ENCODE peak calls at places on chromosomes 3 and 15, in nine cellular contexts. Z, T, U, M, G, E, Y, V and A are unnamed samples.
A peak's percentile ranks its signal among the peaks of the same experiment; 100 is the strongest.

GRCh38 chr15:57509121-57509520 is 82.6 kb upstream of the MYZAP start:
- DNase-seq in V (no peak), U (no peak), Y (no peak), E (no peak), M (peak; percentile 41), Z (no peak), G (no peak), T (no peak), A (no peak)

GRCh38 chr3:71285086-71285485 is 298.4 kb downstream of the FOXP1 start:
- DNase-seq in V (no peak), M (no peak), Z (no peak), Y (no peak), E (no peak), U (no peak), T (no peak), G (no peak), A (no peak)

GRCh38 chr3:66402596-66403267 is 98.1 kb downstream of the LRIG1 start:
- DNase-seq in Z (no peak), G (no peak), V (no peak), T (no peak), Y (no peak), M (no peak), U (no peak), E (peak; percentile 14), A (no peak)

GRCh38 chr15:49327927-49328326 is 95.1 kb upstream of the FGF7 start:
- DNase-seq in U (no peak), T (no peak), Z (no peak), E (no peak), G (no peak), Y (no peak), V (no peak), M (no peak), A (no peak)

GRCh38 chr3:43960448-43960840 is 269.7 kb downstream of the ABHD5 start:
- DNase-seq in G (no peak), Z (peak; percentile 5), T (no peak), V (no peak), E (peak; percentile 50), U (peak; percentile 64), M (no peak), Y (no peak), A (no peak)

GRCh38 chr3:166829896-166830295 is 550.2 kb downstream of the ZBBX start:
- DNase-seq in T (peak; percentile 94), V (no peak), Z (peak; percentile 44), M (no peak), Y (no peak), E (no peak), U (no peak), G (no peak), A (no peak)

GRCh38 chr15:63939531-63940130 is 105.9 kb upstream of the HERC1 start:
- DNase-seq in G (no peak), T (peak; percentile 88), Z (no peak), V (peak; percentile 15), E (peak; percentile 46), U (no peak), M (no peak), Y (no peak), A (no peak)

GRCh38 chr15:67009576-67010569 is 55.5 kb upstream of the SMAD3 start:
- DNase-seq in E (no peak), Y (no peak), V (no peak), T (peak; percentile 33), U (no peak), Z (no peak), G (no peak), M (no peak), A (no peak)

GRCh38 chr3:123584284-123584987 is 417 bp downstream of the HACD2 start:
- DNase-seq in G (no peak), U (no peak), T (no peak), M (peak; percentile 75), Y (no peak), Z (no peak), V (no peak), E (no peak), A (peak; percentile 79)

GRCh38 chr3:127817331-127817821 is 4.9 kb downstream of the MGLL start:
- DNase-seq in T (no peak), V (no peak), G (peak; percentile 78), M (no peak), E (no peak), Z (peak; percentile 85), U (no peak), Y (peak; percentile 85), A (no peak)

GRCh38 chr3:142649996-142650693 is 54.0 kb downstream of the PLS1 start:
- DNase-seq in V (no peak), Z (no peak), G (no peak), Y (no peak), E (no peak), T (no peak), M (no peak), U (peak; percentile 30), A (no peak)

GRCh38 chr3:142646020-142646783 is 50.0 kb downstream of the PLS1 start:
- DNase-seq in U (no peak), E (no peak), Y (no peak), Z (no peak), M (no peak), T (no peak), V (no peak), G (no peak), A (no peak)

GRCh38 chr3:142648950-142649349 is 52.8 kb downstream of the PLS1 start:
- DNase-seq in M (no peak), Z (no peak), U (no peak), E (no peak), Y (no peak), V (no peak), G (no peak), T (no peak), A (no peak)

GRCh38 chr3:142645236-142645793 is 49.1 kb downstream of the PLS1 start:
- DNase-seq in E (no peak), Y (peak; percentile 77), U (no peak), T (peak; percentile 51), G (peak; percentile 41), M (no peak), Z (peak; percentile 53), V (no peak), A (no peak)

DNA sequence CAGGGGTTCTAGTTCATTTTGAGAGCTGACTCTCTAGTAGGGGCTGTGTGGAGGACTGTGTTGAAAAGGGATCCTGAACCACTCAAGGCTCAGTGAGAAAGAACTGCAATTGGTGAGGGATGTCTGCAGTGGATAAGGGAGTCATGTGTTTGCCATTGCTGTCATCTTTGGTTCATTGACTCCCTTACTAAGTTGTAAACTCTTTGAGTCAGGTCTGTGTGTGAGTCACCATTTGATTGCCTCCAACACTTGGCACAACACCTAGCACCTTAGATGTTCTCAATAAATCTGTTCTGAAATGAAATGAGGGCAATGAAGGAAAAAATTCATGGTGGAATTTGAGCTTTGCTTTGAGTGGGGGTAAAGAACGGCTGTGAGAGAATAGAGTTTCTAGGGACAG is 51.7 kb downstream of the PLS1 start:
- DNase-seq in U (no peak), Z (peak; percentile 25), E (peak; percentile 18), G (peak; percentile 32), T (peak; percentile 10), V (no peak), Y (peak; percentile 68), M (no peak), A (no peak)
- TF ChIP-seq REST in U (no peak), Z (no peak), E (no peak), G (no peak), T (no peak), V (no peak), Y (no peak), M (no peak), A (no peak)

GRCh38 chr15:70164910-70165791 is 67.4 kb upstream of the TLE3 start:
- DNase-seq in V (no peak), Z (no peak), E (no peak), T (peak; percentile 25), Y (no peak), M (no peak), U (no peak), G (no peak), A (no peak)

GRCh38 chr15:70167155-70167554 is 69.4 kb upstream of the TLE3 start:
- DNase-seq in T (no peak), V (no peak), M (no peak), U (no peak), E (no peak), Z (no peak), G (no peak), Y (no peak), A (no peak)

GRCh38 chr15:70166506-70167087 is 68.9 kb upstream of the TLE3 start:
- DNase-seq in Y (no peak), E (no peak), G (no peak), Z (no peak), T (no peak), V (no peak), U (no peak), M (no peak), A (no peak)

GRCh38 chr15:70164156-70164900 is 66.6 kb upstream of the TLE3 start:
- DNase-seq in T (no peak), G (no peak), Y (no peak), V (no peak), E (no peak), U (no peak), M (no peak), Z (no peak), A (no peak)

DNA sequence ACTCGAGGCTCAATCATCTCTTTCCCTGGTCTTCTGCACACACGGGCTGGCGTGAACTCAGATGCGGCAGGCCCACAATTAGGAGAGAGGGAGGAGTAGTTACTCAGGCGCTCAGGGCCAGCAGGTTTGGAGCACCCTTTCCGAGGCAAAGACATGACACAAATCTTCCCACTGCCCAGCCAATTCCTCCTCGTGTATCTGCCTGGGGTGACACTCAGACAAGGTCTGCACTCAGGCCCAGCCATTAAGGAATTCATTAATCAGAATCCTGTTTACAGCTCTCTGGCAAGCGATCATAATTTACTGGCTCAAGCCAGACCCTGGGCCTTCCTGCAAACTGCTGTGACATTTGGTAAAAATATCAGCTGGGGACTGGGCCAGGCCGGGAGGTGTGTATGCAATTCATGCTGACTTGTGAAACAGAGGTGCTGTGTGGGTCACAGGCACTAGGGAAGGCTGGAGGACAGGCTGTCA is 68.1 kb upstream of the TLE3 start:
- DNase-seq in E (no peak), T (no peak), M (no peak), V (no peak), U (no peak), G (no peak), Z (no peak), Y (no peak), A (peak; percentile 57)
- TF ChIP-seq REST in E (no peak), T (no peak), M (no peak), V (no peak), U (no peak), G (no peak), Z (no peak), Y (no peak), A (no peak)

DNA sequence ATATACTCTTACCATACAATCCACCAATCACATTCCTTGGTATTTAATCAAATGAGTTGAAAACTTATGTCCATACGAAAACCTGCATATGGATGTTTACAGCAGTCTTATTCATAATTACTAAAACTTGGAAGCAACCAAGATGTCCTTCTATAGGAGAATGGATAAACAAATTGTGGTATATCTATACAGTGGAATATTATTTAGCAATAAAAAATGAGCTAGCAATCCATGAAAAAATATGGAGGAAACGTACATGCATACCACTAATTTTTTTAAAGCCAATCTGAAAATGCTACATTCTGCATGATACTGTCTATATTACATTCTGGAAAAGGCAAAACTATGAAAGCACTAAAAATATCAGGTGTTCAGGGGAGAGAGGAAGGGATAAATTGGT is 73.9 kb upstream of the LPP start:
- DNase-seq in G (no peak), E (no peak), T (no peak), V (no peak), M (no peak), Z (no peak), Y (no peak), U (no peak), A (no peak)
- TF ChIP-seq REST in G (no peak), E (no peak), T (no peak), V (no peak), M (no peak), Z (no peak), Y (no peak), U (no peak), A (no peak)

GRCh38 chr3:54873059-54873695 is 54.7 kb downstream of the LRTM1 start:
- DNase-seq in U (no peak), G (no peak), M (no peak), E (no peak), V (no peak), Z (peak; percentile 4), T (no peak), Y (no peak), A (no peak)
- TF ChIP-seq REST in U (no peak), G (no peak), M (no peak), E (no peak), V (no peak), Z (no peak), T (no peak), Y (no peak), A (no peak)